ENCODE peak calls at places on chromosomes 7 and 10, in four cellular contexts. P, Q, O and X are unnamed samples.

GRCh38 chr7:78642751-78643150 is 810.7 kb downstream of the MAGI2 start:
- DNase-seq in O (no peak), Q (no peak), P (no peak), X (no peak)

GRCh38 chr7:80087768-80088170 is 46.9 kb upstream of the GNAI1 start:
- DNase-seq in O (no peak), Q (no peak), P (no peak), X (no peak)

GRCh38 chr10:8306685-8307364 is 252.3 kb downstream of the GATA3 start:
- DNase-seq in P (no peak), O (no peak), Q (no peak), X (no peak)

GRCh38 chr7:151113344-151114150 is 27.3 kb downstream of the AGAP3 start:
- DNase-seq in O (no peak), P (no peak), Q (peak), X (no peak)

GRCh38 chr10:124993345-124993708 is 51.4 kb downstream of the ZRANB1 start:
- DNase-seq in O (no peak), P (no peak), Q (no peak), X (no peak)

GRCh38 chr10:102449321-102450123 is 1.8 kb downstream of the C10orf95 start:
- DNase-seq in Q (peak), P (peak), O (peak), X (peak)

GRCh38 chr7:75909521-75910132 is 5.3 kb upstream of the POR start:
- DNase-seq in Q (no peak), O (no peak), P (no peak), X (no peak)

GRCh38 chr7:77403957-77404356 is 12.2 kb downstream of the GSAP start:
- DNase-seq in Q (no peak), O (no peak), P (no peak), X (no peak)

GRCh38 chr7:84668116-84668515 is 473.5 kb upstream of the SEMA3A start:
- DNase-seq in P (no peak), O (no peak), Q (no peak), X (no peak)

GRCh38 chr10:67308912-67309311 is 383.1 kb downstream of the LRRTM3 start:
- DNase-seq in P (no peak), Q (no peak), O (no peak), X (no peak)

GRCh38 chr10:14382022-14382421 is 51.3 kb upstream of the FRMD4A start:
- DNase-seq in P (no peak), O (peak), Q (no peak), X (no peak)

GRCh38 chr7:115789901-115790300 is 240.7 kb downstream of the TFEC start:
- DNase-seq in P (no peak), Q (no peak), O (no peak), X (no peak)

GRCh38 chr10:66472156-66472555 is 453.7 kb upstream of the LRRTM3 start:
- DNase-seq in O (no peak), Q (no peak), P (no peak), X (no peak)

GRCh38 chr10:77836299-77836820 is 90.2 kb downstream of the DLG5 start:
- DNase-seq in O (peak), P (no peak), Q (peak), X (no peak)

GRCh38 chr7:82600601-82601000 is 157.0 kb upstream of the CACNA2D1 start:
- DNase-seq in O (no peak), P (no peak), Q (no peak), X (no peak)

GRCh38 chr7:65342723-65343629 is 30.7 kb upstream of the ZNF92 start:
- DNase-seq in Q (no peak), P (peak), O (no peak), X (no peak)

GRCh38 chr10:92575961-92576360 is 2.1 kb upstream of the IDE start:
- DNase-seq in O (no peak), P (no peak), Q (no peak), X (no peak)

GRCh38 chr7:76383089-76383944 is 24.5 kb upstream of the YWHAG start:
- DNase-seq in O (no peak), Q (peak), P (peak), X (peak)

GRCh38 chr10:132570771-132571564 is 33.4 kb downstream of the INPP5A start:
- DNase-seq in Q (no peak), O (peak), P (no peak), X (no peak)

GRCh38 chr10:60235001-60235400 is 154.7 kb downstream of the ANK3 start:
- DNase-seq in O (no peak), P (no peak), Q (no peak), X (no peak)

GRCh38 chr7:69246758-69247157 is 351.5 kb upstream of the AUTS2 start:
- DNase-seq in Q (no peak), O (no peak), P (no peak), X (no peak)

GRCh38 chr10:113517165-113517892 is 35.5 kb upstream of the HABP2 start:
- DNase-seq in P (no peak), Q (no peak), O (no peak), X (no peak)

GRCh38 chr7:490461-491291 is 29.0 kb downstream of the PDGFA start:
- DNase-seq in O (peak), Q (no peak), P (no peak), X (no peak)

GRCh38 chr7:156956733-156957132 is 7.2 kb downstream of the NOM1 start:
- DNase-seq in Q (no peak), O (no peak), P (no peak), X (no peak)

GRCh38 chr10:71435571-71436267 is 39.0 kb downstream of the CDH23 start:
- DNase-seq in P (no peak), O (no peak), Q (no peak), X (no peak)

GRCh38 chr7:134120405-134120804 is 6.7 kb upstream of the LRGUK start:
- DNase-seq in Q (no peak), P (no peak), O (no peak), X (no peak)
- TF ChIP-seq HDAC6 in Q (no peak), P (no peak), O (no peak), X (no peak)

DNA sequence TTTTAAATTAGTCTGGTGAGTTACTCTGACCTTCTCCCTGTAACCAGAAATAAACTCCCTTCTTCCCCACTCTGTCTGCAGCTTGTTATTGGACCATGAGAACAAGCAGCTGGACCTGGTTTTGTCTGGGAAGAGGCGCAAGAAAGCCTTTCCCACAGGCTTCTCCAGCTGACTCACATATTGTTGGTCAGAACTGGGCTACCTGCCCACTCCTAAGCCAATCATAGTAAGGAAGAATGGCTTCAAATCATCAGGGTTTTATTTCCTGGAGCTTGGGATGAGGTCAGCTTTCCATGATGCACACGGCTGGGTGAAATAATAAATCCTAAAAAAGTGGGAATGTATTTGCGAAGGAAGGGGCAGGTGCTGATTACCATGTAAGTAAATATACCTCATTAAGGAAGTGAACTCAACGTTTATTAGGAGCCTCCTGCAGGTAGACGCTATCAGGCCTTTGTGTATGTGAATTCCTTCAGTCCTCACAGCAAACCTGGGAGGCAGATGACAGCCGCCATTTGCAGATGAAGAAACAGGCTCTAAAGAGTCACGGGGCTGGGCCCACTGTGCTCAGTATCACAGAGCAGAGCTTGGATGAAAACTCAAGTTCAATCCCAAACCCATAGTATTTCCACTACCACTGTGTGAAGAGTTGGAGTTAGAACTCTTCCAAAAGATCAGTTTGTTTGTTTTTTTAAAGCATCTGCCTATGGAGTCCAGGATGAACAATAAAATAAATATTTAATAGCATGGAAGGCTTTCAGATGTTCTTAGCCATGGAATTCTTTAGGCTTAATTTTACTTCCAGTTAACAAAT is 32.7 kb downstream of the IL15RA start:
- DNase-seq in Q (no peak), P (no peak), O (no peak), X (no peak)
- TF ChIP-seq HDAC6 in Q (no peak), P (no peak), O (no peak), X (no peak)

GRCh38 chr7:54069843-54070242 is 472.3 kb upstream of the VSTM2A start:
- DNase-seq in O (no peak), P (no peak), Q (no peak), X (no peak)
- TF ChIP-seq HDAC6 in O (no peak), P (no peak), Q (no peak), X (no peak)

DNA sequence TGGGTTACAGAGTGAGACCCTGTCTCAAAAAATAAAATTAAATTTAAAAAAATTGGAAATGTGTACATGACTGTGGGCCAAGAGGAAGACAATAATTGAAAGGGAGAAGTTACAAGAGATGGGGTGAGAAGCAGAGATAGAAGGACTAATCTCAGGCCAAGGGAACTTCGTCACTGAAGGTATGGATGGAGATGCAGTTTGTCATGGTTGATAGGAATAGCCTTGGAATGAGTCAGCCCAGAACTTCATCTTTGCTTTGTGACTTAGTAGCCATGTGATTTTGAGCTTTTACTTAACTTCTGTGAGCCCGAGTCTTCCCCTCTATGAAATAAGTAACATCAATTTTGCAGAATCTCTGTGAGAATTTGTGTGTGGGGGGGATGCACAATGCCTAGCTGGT is 6.5 kb upstream of the PODXL start:
- DNase-seq in O (no peak), Q (no peak), P (no peak), X (no peak)
- TF ChIP-seq HDAC6 in O (no peak), Q (no peak), P (no peak), X (no peak)